ENCODE peak calls at places on chromosomes 1 and 21, in eight cellular contexts. C is mesendoderm; T is tibial artery; D is H1; P is activated T-cell treated with anti-CD3 and anti-CD28 coated beads, Interleukin-2, amount 50 U/mL, for 1 hour; S is cardiac fibroblast; U is RWPE1; F is effector CD4-positive, alpha-beta T cell. Y is an unnamed sample.

GRCh38 chr1:200373811-200374231 is 36.0 kb downstream of the ZNF281 start:
- DNase-seq in C (peak), T (no peak), D (no peak), P (no peak), S (no peak), U (no peak), F (no peak), Y (no peak)

GRCh38 chr1:6222644-6223043 is 13.1 kb downstream of the ICMT start:
- DNase-seq in C (no peak), T (no peak), D (no peak), P (no peak), S (peak), U (no peak), F (no peak), Y (no peak)

GRCh38 chr1:205748398-205749093 is 1.4 kb downstream of the NUCKS1 start:
- DNase-seq in C (peak), T (no peak), D (no peak), P (no peak), S (peak), U (peak), F (peak), Y (no peak)

GRCh38 chr1:179773264-179773663 is 30.2 kb downstream of the FAM163A start:
- DNase-seq in C (no peak), T (no peak), D (no peak), P (no peak), S (no peak), U (no peak), F (no peak), Y (no peak)

GRCh38 chr1:78370779-78371482 is 119.8 kb upstream of the PTGFR start:
- DNase-seq in C (no peak), T (no peak), D (no peak), P (no peak), S (peak), U (no peak), F (no peak), Y (no peak)

GRCh38 chr1:63087966-63088365 is 234.4 kb upstream of the FOXD3 start:
- DNase-seq in C (peak), T (no peak), D (no peak), P (no peak), S (peak), U (no peak), F (no peak), Y (peak)

GRCh38 chr21:26032263-26032662 is 138.3 kb downstream of the APP start:
- DNase-seq in C (no peak), T (no peak), D (no peak), P (no peak), S (no peak), U (no peak), F (no peak), Y (no peak)

GRCh38 chr1:208107817-208108608 is 136.2 kb downstream of the PLXNA2 start:
- DNase-seq in C (peak), T (no peak), D (no peak), P (no peak), S (peak), U (peak), F (no peak), Y (no peak)

GRCh38 chr1:147670319-147671003 is at the start of gene ACP6:
- DNase-seq in C (peak), T (peak), D (peak), P (peak), S (peak), U (peak), F (peak), Y (peak)

GRCh38 chr1:81113688-81114087 is 687.0 kb upstream of the ADGRL2 start:
- DNase-seq in C (no peak), T (no peak), D (no peak), P (no peak), S (peak), U (peak), F (no peak), Y (no peak)

GRCh38 chr1:174795806-174796205 is 203.9 kb upstream of the CACYBP start:
- DNase-seq in C (no peak), T (no peak), D (no peak), P (no peak), S (no peak), U (peak), F (no peak), Y (no peak)

GRCh38 chr1:31632649-31633048 is 12.0 kb downstream of the PEF1 start:
- DNase-seq in C (no peak), T (no peak), D (no peak), P (no peak), S (no peak), U (no peak), F (no peak), Y (no peak)

GRCh38 chr21:35014302-35015044 is 34.6 kb downstream of the RUNX1 start:
- DNase-seq in C (no peak), T (no peak), D (no peak), P (no peak), S (no peak), U (peak), F (no peak), Y (no peak)

GRCh38 chr1:60196026-60196425 is 122.5 kb upstream of the C1orf87 start:
- DNase-seq in C (no peak), T (no peak), D (no peak), P (no peak), S (no peak), U (no peak), F (no peak), Y (no peak)

GRCh38 chr1:52738148-52738547 is 11.9 kb downstream of the ZYG11B start:
- DNase-seq in C (no peak), T (no peak), D (no peak), P (no peak), S (no peak), U (no peak), F (no peak), Y (no peak)

GRCh38 chr1:205983925-205984725 is 19.1 kb downstream of the RAB7B start:
- DNase-seq in C (peak), T (peak), D (no peak), P (no peak), S (peak), U (peak), F (no peak), Y (peak)

GRCh38 chr1:109083923-109084322 is 6.6 kb upstream of the TMEM167B start:
- DNase-seq in C (no peak), T (no peak), D (no peak), P (no peak), S (no peak), U (no peak), F (no peak), Y (no peak)

GRCh38 chr1:180501865-180502360 is 464 bp downstream of the ACBD6 start:
- DNase-seq in C (no peak), T (no peak), D (peak), P (no peak), S (no peak), U (peak), F (peak), Y (no peak)